ENCODE peak calls at places on chromosomes 12 and 14, in four cellular contexts. B is vagina, Q is fibroblast of lung, G is MM.1S. C is an unnamed sample.

GRCh38 chr12:8742501-8742900 is 44.7 kb downstream of the RIMKLB start:
- DNase-seq in B (no peak), Q (peak), G (no peak), C (no peak)

GRCh38 chr14:92538412-92539017 is 24.9 kb downstream of the RIN3 start:
- DNase-seq in G (peak), B (no peak), Q (no peak), C (peak)

GRCh38 chr12:126784328-126784921 is 1482.5 kb upstream of the TMEM132C start:
- DNase-seq in Q (peak), G (peak), B (no peak), C (peak)

GRCh38 chr14:70887207-70888150 is 19.8 kb upstream of the PCNX1 start:
- DNase-seq in G (peak), Q (peak), B (no peak), C (peak)

GRCh38 chr14:61559641-61560201 is 135.6 kb upstream of the HIF1A start:
- DNase-seq in G (no peak), Q (no peak), B (no peak), C (no peak)

GRCh38 chr12:130192667-130193345 is 30.5 kb downstream of the FZD10 start:
- DNase-seq in Q (no peak), G (no peak), B (peak), C (no peak)

GRCh38 chr12:108047130-108047550 is 81.9 kb upstream of the WSCD2 start:
- DNase-seq in B (no peak), G (peak), Q (no peak), C (no peak)

GRCh38 chr12:1852076-1852475 is 31.7 kb downstream of the LRTM2 start:
- DNase-seq in B (no peak), Q (no peak), G (no peak), C (no peak)

GRCh38 chr14:77822307-77822706 is 22.4 kb downstream of the ADCK1 start:
- DNase-seq in G (no peak), Q (no peak), B (no peak), C (no peak)

GRCh38 chr14:65738339-65738738 is 325.8 kb downstream of the FUT8 start:
- DNase-seq in G (no peak), Q (no peak), B (no peak), C (no peak)

GRCh38 chr14:60002819-60003492 is 83.0 kb downstream of the LRRC9 start:
- DNase-seq in G (no peak), Q (no peak), B (no peak), C (no peak)

GRCh38 chr12:823043-823698 is 70.8 kb downstream of the WNK1 start:
- DNase-seq in Q (no peak), B (no peak), G (peak), C (peak)

GRCh38 chr12:21539797-21540196 is 13.7 kb downstream of the SPX start:
- DNase-seq in G (no peak), B (no peak), Q (no peak), C (no peak)

GRCh38 chr12:32305163-32305562 is 94.2 kb upstream of the FGD4 start:
- DNase-seq in Q (no peak), B (no peak), G (peak), C (peak)

GRCh38 chr14:43464968-43465367 is 1042.1 kb downstream of the FSCB start:
- DNase-seq in G (no peak), B (no peak), Q (no peak), C (no peak)

GRCh38 chr14:38536376-38537038 is 280.6 kb upstream of the CLEC14A start:
- DNase-seq in G (no peak), Q (peak), B (no peak), C (no peak)

GRCh38 chr12:58443981-58444371 is 476.3 kb downstream of the LRIG3 start:
- DNase-seq in Q (peak), G (no peak), B (no peak), C (no peak)

GRCh38 chr14:71933026-71933587 is 878 bp downstream of the RGS6 start:
- DNase-seq in Q (peak), G (no peak), B (no peak), C (peak)

GRCh38 chr12:9750276-9751203 is 10.2 kb downstream of the CD69 start:
- DNase-seq in G (peak), B (no peak), Q (peak), C (peak)

GRCh38 chr14:45531022-45531421 is 278.0 kb upstream of the MIS18BP1 start:
- DNase-seq in Q (no peak), B (no peak), G (no peak), C (no peak)

GRCh38 chr12:72296389-72296788 is 24.2 kb downstream of the TRHDE start:
- DNase-seq in G (no peak), Q (peak), B (no peak), C (no peak)

GRCh38 chr12:94753071-94753779 is 102.9 kb upstream of the TMCC3 start:
- DNase-seq in B (no peak), Q (peak), G (no peak), C (no peak)

DNA sequence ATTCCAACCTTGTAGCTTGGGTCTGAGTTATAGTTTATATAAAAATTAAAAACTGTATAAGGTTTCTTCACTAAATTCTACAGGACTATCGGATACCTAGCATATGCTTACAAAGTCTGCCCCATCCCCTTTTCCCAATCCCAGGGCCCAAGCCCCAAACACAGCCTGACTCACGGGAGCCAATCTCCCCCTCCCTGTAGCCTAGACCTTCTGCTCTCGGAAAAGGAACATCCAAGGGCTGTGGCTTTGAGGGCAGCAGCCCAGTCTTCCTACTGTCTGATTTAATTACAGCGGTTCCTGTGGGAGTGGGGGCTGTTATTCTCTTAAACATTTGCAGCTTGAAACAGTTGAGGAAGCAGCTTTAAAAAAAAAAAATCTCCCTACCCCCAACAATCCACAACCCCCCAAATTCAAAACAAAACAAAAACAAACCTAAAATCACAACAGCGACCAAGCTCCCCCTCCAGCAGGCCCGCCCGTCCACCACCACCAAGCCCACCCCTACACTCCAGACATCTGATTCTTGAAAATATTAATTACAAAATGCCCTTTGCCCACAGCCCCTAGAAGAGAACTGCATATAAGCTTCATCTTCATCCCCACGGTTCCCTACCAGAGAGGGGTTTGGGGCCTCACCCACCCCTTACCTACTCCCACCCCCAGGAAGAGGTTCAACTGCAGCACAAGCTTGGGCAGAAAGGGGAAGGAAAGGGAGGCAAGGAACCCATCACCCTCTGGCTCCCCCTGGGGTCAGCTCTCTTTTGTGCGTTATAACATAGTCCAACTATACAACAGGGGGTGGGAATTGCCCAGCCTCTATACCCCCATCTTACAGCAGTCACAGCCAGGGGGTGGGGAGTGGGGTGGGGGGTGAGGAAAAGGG is 1.1 kb upstream of the PRKAG1 start:
- DNase-seq in G (peak), B (no peak), Q (peak), C (peak)
- H3K4me3 ChIP-seq in G (no peak), B (peak), Q (peak), C (peak)

DNA sequence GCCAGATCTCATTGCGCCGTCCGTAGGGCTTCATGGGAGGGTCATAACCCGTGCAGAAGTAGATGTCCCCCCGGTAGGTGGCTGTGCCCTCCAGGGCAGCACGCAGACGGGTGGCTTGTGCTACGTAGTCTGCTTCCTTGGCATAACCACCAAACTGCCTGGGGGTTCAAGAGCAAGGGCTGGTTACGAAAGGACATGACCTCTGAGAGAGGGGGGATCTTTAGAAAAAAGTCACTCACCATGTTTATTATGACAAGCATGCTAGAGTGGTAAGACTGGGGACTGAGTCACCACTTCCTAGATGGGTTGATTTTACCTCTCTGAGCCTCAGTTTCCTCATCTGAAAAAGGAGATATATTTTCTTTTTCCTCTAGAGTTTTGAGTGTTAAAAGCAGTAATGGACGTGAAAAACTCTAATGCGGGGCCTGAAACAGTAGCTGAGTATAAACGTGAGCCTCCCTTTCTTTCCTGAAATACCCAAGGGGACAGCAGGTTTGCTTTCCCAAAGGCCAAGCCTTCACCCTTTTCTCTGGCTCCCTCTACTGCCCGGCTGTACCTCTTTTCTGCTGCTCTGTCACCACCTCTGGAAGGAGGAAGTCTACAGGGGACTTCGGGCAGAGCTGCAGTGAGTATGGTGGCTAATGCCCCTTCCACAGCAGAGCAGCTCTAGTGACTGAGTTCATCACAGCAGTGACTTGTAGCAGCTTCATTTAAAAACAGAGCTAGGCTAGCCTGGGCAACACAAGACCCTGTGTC is 23.5 kb upstream of the GPRC5D start:
- DNase-seq in Q (peak), B (no peak), G (peak), C (peak)
- TF ChIP-seq CTCF in Q (peak), B (peak), G (peak), C (peak)

DNA sequence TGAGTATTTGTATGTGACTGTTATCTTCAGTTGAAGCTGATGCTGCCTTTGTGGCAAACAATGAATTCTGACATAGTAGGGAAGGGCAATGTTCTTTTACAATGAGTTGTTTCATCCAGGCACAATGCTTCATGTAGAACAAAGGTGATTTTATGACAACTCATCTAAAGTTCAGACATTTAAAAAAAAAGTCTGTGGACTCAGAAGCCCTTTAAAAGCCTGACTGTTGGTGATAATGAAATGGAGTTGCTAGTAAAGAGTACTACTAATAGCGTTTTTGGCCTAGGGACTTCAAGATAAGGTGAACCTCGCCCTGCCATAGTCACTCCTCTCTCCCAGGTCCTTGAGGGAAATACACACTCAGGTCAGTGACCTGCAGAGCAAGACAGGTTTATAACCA is 105.1 kb downstream of the AKAP6 start:
- DNase-seq in G (no peak), B (no peak), Q (no peak), C (no peak)
- H3K4me3 ChIP-seq in G (no peak), B (no peak), Q (no peak), C (peak)

DNA sequence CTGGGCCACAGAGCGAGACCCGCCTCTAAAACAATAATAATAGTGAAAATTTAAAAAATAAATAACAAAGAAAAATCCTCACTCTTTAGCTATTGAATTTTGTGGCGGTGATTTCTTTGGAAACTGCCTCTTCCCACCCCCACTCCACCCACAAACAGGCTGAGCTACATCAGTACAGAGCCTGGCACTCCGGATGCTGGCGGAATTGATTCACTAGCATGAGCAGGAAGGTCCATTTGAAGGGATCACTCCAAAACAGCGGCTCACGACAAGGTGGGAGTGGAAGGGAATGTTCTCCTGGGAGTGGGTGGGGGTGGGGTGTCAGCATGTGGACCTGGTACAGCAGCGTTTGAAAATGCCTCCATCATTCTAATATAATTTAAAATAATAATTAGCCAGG is 26.1 kb downstream of the CCDC177 start:
- DNase-seq in G (no peak), B (no peak), Q (no peak), C (no peak)
- TF ChIP-seq CTCF in G (no peak), B (no peak), Q (no peak), C (no peak)

GRCh38 chr14:36582874-36583241 is 444 bp upstream of the NKX2-8 start:
- DNase-seq in G (no peak), B (no peak), Q (no peak), C (no peak)

GRCh38 chr14:36582011-36582873 is at the start of gene NKX2-8:
- DNase-seq in Q (no peak), B (no peak), G (no peak), C (no peak)

GRCh38 chr14:36579573-36580140 is 2.8 kb downstream of the NKX2-8 start:
- DNase-seq in B (no peak), G (no peak), Q (no peak), C (no peak)

GRCh38 chr14:36580141-36580855 is 2.1 kb downstream of the NKX2-8 start:
- DNase-seq in Q (no peak), G (no peak), B (no peak), C (no peak)

GRCh38 chr14:36580856-36581831 is 1.3 kb downstream of the NKX2-8 start:
- DNase-seq in Q (peak), B (no peak), G (no peak), C (peak)
- H3K4me3 ChIP-seq in Q (peak), B (peak), G (no peak), C (no peak)

DNA sequence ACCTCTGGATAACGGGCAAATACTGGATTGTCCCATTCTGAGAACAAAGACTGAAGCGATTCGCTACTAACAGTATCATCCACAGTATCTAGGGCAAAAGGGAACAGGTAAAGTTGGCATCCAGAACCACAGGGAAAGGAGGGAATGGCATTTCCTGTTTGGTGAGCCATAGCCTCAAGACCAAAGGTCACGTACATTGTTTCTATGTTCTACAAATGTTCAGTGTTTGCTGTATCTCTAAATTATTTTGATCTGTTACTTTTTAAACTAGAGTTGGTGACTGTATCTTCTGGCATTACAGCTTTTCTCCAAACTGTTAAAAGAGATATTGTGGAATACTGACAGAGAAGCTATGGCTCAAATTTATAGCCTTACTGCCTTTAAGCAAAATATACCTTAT is 9.7 kb downstream of the MLH3 start:
- DNase-seq in Q (no peak), G (no peak), B (no peak), C (no peak)
- TF ChIP-seq CTCF in Q (no peak), G (no peak), B (no peak), C (no peak)

GRCh38 chr14:87155850-87156491 is 837.0 kb downstream of the GALC start:
- DNase-seq in Q (no peak), B (no peak), G (no peak), C (no peak)
- H3K4me3 ChIP-seq in Q (no peak), B (no peak), G (no peak), C (no peak)

DNA sequence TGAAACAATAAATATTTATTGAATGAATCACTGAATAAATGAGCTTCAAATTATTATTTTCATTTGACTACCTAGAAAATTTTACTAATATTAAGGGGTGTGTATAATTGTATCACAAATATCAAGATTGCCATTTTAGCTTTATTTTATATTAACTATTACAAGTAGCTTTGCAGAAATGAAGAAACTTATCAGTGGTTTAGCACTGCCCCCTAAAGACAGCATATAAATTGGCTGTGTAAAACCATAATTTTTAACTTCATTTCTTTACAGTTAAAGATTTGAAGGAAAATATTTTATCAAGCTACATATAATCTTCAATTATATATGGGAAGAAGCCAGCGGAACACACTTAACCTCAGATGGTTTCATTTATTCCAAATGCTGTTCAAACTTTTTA is 11.4 kb downstream of the GARIN6 start:
- DNase-seq in B (no peak), G (peak), Q (peak), C (peak)
- TF ChIP-seq CTCF in B (no peak), G (peak), Q (no peak), C (peak)

C was measured in GM12865.